ENCODE peak calls at places on chromosomes 12 and 14, in four cellular contexts. W is neuronal stem cell, C is H9, A is H1. F is an unnamed sample.
A peak's percentile ranks its signal among the peaks of the same experiment; 100 is the strongest.

GRCh38 chr14:89564291-89564957 is 147.4 kb upstream of the FOXN3 start:
- DNase-seq in W (no peak), C (no peak), A (no peak), F (no peak)

GRCh38 chr12:20272801-20273200 is 95.5 kb upstream of the PDE3A start:
- DNase-seq in W (no peak), C (no peak), A (no peak), F (no peak)

GRCh38 chr12:130031571-130032189 is 127.9 kb upstream of the TMEM132D start:
- DNase-seq in W (peak; percentile 66), C (peak; percentile 91), A (peak; percentile 99), F (peak; percentile 3)

GRCh38 chr12:103547929-103548328 is 39.1 kb upstream of the STAB2 start:
- DNase-seq in W (no peak), C (no peak), A (no peak), F (no peak)

GRCh38 chr12:53005215-53005985 is 856 bp upstream of the EIF4B start:
- DNase-seq in W (peak; percentile 35), C (no peak), A (peak; percentile 54), F (peak; percentile 22)

GRCh38 chr14:88154321-88154720 is 149.4 kb downstream of the GPR65 start:
- DNase-seq in W (no peak), C (no peak), A (no peak), F (no peak)

GRCh38 chr12:124032265-124032886 is 59.4 kb downstream of the ZNF664 start:
- DNase-seq in W (peak; percentile 36), C (peak; percentile 51), A (peak; percentile 60), F (peak; percentile 76)

GRCh38 chr12:101941306-101942000 is 64.1 kb downstream of the DRAM1 start:
- DNase-seq in W (no peak), C (no peak), A (no peak), F (no peak)

GRCh38 chr14:28488658-28489057 is 277.9 kb upstream of the FOXG1 start:
- DNase-seq in W (no peak), C (no peak), A (no peak), F (no peak)

GRCh38 chr12:57543666-57544065 is 3.3 kb downstream of the DCTN2 start:
- DNase-seq in W (no peak), C (no peak), A (no peak), F (no peak)

GRCh38 chr12:6896846-6897435 is 7.7 kb upstream of the LRRC23 start:
- DNase-seq in W (no peak), C (no peak), A (no peak), F (no peak)

GRCh38 chr14:64658201-64658600 is 46.0 kb upstream of the PLEKHG3 start:
- DNase-seq in W (no peak), C (no peak), A (no peak), F (no peak)

GRCh38 chr12:4478933-4479332 is 33.3 kb upstream of the FGF6 start:
- DNase-seq in W (no peak), C (no peak), A (no peak), F (no peak)

GRCh38 chr14:36973806-36974442 is 198.5 kb downstream of the SLC25A21 start:
- DNase-seq in W (no peak), C (no peak), A (no peak), F (peak; percentile 51)

GRCh38 chr14:37594916-37595808 is at the start of the genes FOXA1 and TTC6:
- DNase-seq in W (peak; percentile 41), C (peak; percentile 81), A (peak; percentile 73), F (peak; percentile 47)

GRCh38 chr12:84995646-84996045 is 40.4 kb downstream of the TSPAN19 start:
- DNase-seq in W (no peak), C (no peak), A (no peak), F (no peak)

GRCh38 chr14:63909984-63910383 is 57.2 kb downstream of the SYNE2 start:
- DNase-seq in W (no peak), C (no peak), A (no peak), F (no peak)

GRCh38 chr14:78933948-78934524 is 763.9 kb downstream of the NRXN3 start:
- DNase-seq in W (peak; percentile 27), C (no peak), A (no peak), F (peak; percentile 47)

GRCh38 chr14:50064993-50065392 is 51.4 kb downstream of the VCPKMT start:
- DNase-seq in W (no peak), C (no peak), A (no peak), F (peak; percentile 40)

GRCh38 chr12:105261010-105261409 is 25.0 kb upstream of the APPL2 start:
- DNase-seq in W (no peak), C (no peak), A (no peak), F (no peak)

GRCh38 chr12:49962861-49963765 is 1.4 kb downstream of the AQP5 start:
- DNase-seq in W (no peak), C (no peak), A (no peak), F (no peak)

GRCh38 chr12:27525373-27525772 is 1.4 kb downstream of the PPFIBP1 start:
- DNase-seq in W (no peak), C (peak; percentile 69), A (no peak), F (peak; percentile 72)

GRCh38 chr12:49872781-49873181 is 29.9 kb upstream of the BCDIN3D start:
- DNase-seq in W (no peak), C (peak; percentile 24), A (peak; percentile 33), F (peak; percentile 55)

GRCh38 chr14:55398679-55399078 is 13.0 kb downstream of the ATG14 start:
- DNase-seq in W (no peak), C (no peak), A (no peak), F (peak; percentile 94)

GRCh38 chr14:46063872-46064271 is 587.7 kb downstream of the RPL10L start:
- DNase-seq in W (no peak), C (peak; percentile 28), A (no peak), F (no peak)

GRCh38 chr14:105392161-105393090 is 5.9 kb upstream of the TEX22 start:
- DNase-seq in W (no peak), C (no peak), A (no peak), F (no peak)

GRCh38 chr12:103085541-103085940 is 128.1 kb downstream of the ASCL1 start:
- DNase-seq in W (no peak), C (no peak), A (no peak), F (no peak)

GRCh38 chr14:44960146-44960545 is 1.6 kb downstream of the KLHL28 start:
- DNase-seq in W (no peak), C (no peak), A (no peak), F (peak; percentile 44)

GRCh38 chr12:19654630-19655384 is 215.5 kb downstream of the AEBP2 start:
- DNase-seq in W (no peak), C (no peak), A (no peak), F (peak; percentile 82)

GRCh38 chr12:26606911-26607310 is 226.1 kb downstream of the ITPR2 start:
- DNase-seq in W (no peak), C (no peak), A (no peak), F (no peak)

GRCh38 chr12:3228587-3228986 is 151.4 kb downstream of the TSPAN9 start:
- DNase-seq in W (no peak), C (no peak), A (no peak), F (no peak)

GRCh38 chr12:7019043-7019569 is 830 bp upstream of the LPCAT3 start:
- DNase-seq in W (no peak), C (no peak), A (no peak), F (no peak)

GRCh38 chr12:104579716-104580495 is 123.2 kb downstream of the CHST11 start:
- DNase-seq in W (no peak), C (no peak), A (no peak), F (peak; percentile 54)

GRCh38 chr12:49375406-49375805 is 8.1 kb downstream of the SPATS2 start:
- DNase-seq in W (no peak), C (no peak), A (no peak), F (no peak)

GRCh38 chr12:21769311-21769710 is 5.2 kb downstream of the KCNJ8 start:
- DNase-seq in W (no peak), C (no peak), A (no peak), F (no peak)

GRCh38 chr14:48536318-48536717 is 860.9 kb upstream of the MDGA2 start:
- DNase-seq in W (peak; percentile 3), C (peak; percentile 82), A (peak; percentile 56), F (no peak)

GRCh38 chr12:58310828-58311273 is 369.5 kb downstream of the ATP23 start:
- DNase-seq in W (no peak), C (no peak), A (no peak), F (peak; percentile 97)

GRCh38 chr12:2629051-2629450 is 165.7 kb upstream of the FKBP4 start:
- DNase-seq in W (no peak), C (no peak), A (no peak), F (no peak)

GRCh38 chr14:104401785-104402184 is 177.8 kb upstream of the C14orf180 start:
- DNase-seq in W (no peak), C (peak; percentile 7), A (no peak), F (no peak)

GRCh38 chr12:63163542-63163941 is 12.5 kb upstream of the AVPR1A start:
- DNase-seq in W (no peak), C (no peak), A (no peak), F (peak; percentile 3)

GRCh38 chr12:55970775-55971174 is 3.1 kb upstream of the RAB5B start:
- DNase-seq in W (no peak), C (no peak), A (no peak), F (peak; percentile 46)

GRCh38 chr12:55973598-55974307 is at the start of gene RAB5B:
- DNase-seq in W (peak; percentile 100), C (peak; percentile 100), A (peak; percentile 94), F (peak; percentile 100)

GRCh38 chr12:55974308-55974724 is 438 bp downstream of the RAB5B start:
- DNase-seq in W (no peak), C (no peak), A (no peak), F (peak; percentile 70)

GRCh38 chr12:55972045-55972843 is 1.6 kb upstream of the RAB5B start:
- DNase-seq in W (no peak), C (no peak), A (no peak), F (peak; percentile 37)

GRCh38 chr12:55972906-55973597 is 826 bp upstream of the RAB5B start:
- DNase-seq in W (no peak), C (no peak), A (no peak), F (no peak)
- H3K4me1 ChIP-seq in W (peaks cover 4% of the 10 kb centered on the region), C (no peaks in the 10 kb centered on the region), A (no peaks in the 10 kb centered on the region), F (peaks cover 2% of the 10 kb centered on the region)

GRCh38 chr12:11059784-11060183 is 2.3 kb downstream of the TAS2R46 start:
- DNase-seq in W (no peak), C (no peak), A (no peak), F (peak; percentile 4)
- H2BK12ac ChIP-seq in W (no peak overlapping the region), C (no peak overlapping the region), A (no peak overlapping the region), F (no peak overlapping the region)

GRCh38 chr12:54020587-54020969 is 7.7 kb upstream of the HOXC6 start:
- DNase-seq in W (no peak), C (no peak), A (no peak), F (peak; percentile 38)
- H3K4me1 ChIP-seq in W (no peaks in the 10 kb centered on the region), C (no peaks in the 10 kb centered on the region), A (peaks cover 7% of the 10 kb centered on the region), F (peaks cover 29% of the 10 kb centered on the region)

GRCh38 chr14:68796418-68797101 is 3.7 kb upstream of the ZFP36L1 start:
- DNase-seq in W (no peak), C (no peak), A (peak; percentile 60), F (peak; percentile 71)
- H2BK12ac ChIP-seq in W (no peak overlapping the region), C (no peak overlapping the region), A (peak overlapping the region; percentile 85), F (peak overlapping the region; percentile 71)

DNA sequence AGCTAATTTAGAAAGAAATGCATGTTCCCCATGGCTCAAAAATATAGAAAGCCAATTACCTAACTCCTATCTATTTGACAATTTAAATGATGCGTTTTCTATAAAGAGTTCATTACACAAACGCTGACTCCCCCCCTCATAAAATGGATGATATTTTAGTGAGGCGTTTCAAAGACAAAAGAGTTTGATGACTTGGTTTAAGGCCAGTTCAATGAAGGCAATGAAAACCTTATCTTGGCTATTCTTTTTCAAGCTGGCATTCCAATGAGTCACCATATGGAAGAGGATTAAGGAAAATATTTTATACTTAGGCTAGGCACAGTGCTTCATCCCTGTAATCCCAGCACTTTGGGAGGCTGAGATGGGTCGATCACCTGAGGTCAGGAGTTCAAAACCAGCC is 62.7 kb downstream of the HMGA2 start:
- DNase-seq in W (no peak), C (no peak), A (no peak), F (no peak)
- H3K4me1 ChIP-seq in W (peaks cover 18% of the 10 kb centered on the region), C (peaks cover 16% of the 10 kb centered on the region), A (peaks cover 15% of the 10 kb centered on the region), F (peaks cover 17% of the 10 kb centered on the region)

GRCh38 chr14:68566075-68566474 is 226.8 kb downstream of the ZFP36L1 start:
- DNase-seq in W (no peak), C (no peak), A (no peak), F (no peak)
- H2BK12ac ChIP-seq in W (no peak overlapping the region), C (no peak overlapping the region), A (no peak overlapping the region), F (peak overlapping the region; percentile 67)